ENCODE peak calls at places on chromosomes 7 and 10, in four cellular contexts. C, Z, T and I are unnamed samples.

GRCh38 chr10:101935431-101935830 is 91.8 kb upstream of the KCNIP2 start:
- DNase-seq in T (no peak), C (no peak), Z (no peak), I (no peak)

GRCh38 chr10:91672021-91672608 is 39.2 kb upstream of the PPP1R3C start:
- DNase-seq in T (peak), Z (no peak), C (no peak), I (peak)

GRCh38 chr10:43785252-43785651 is 136.6 kb upstream of the ZNF32 start:
- DNase-seq in C (no peak), Z (no peak), T (no peak), I (no peak)

GRCh38 chr7:34758111-34758601 is 100.1 kb downstream of the NPSR1 start:
- DNase-seq in Z (no peak), T (no peak), C (no peak), I (no peak)

GRCh38 chr7:92809397-92810241 is 26.8 kb downstream of the CDK6 start:
- DNase-seq in T (peak), C (peak), Z (peak), I (peak)

GRCh38 chr10:24313233-24313632 is 104.3 kb downstream of the KIAA1217 start:
- DNase-seq in Z (no peak), T (no peak), C (no peak), I (no peak)

GRCh38 chr7:3733541-3734140 is 432.6 kb downstream of the SDK1 start:
- DNase-seq in Z (no peak), C (no peak), T (no peak), I (no peak)

GRCh38 chr10:46548781-46549090 is 7.7 kb downstream of the GPRIN2 start:
- DNase-seq in C (no peak), Z (no peak), T (no peak), I (no peak)

GRCh38 chr10:62597226-62597625 is 207.3 kb upstream of the ADO start:
- DNase-seq in Z (no peak), C (no peak), T (no peak), I (no peak)

GRCh38 chr7:22855049-22855392 is 32.4 kb upstream of the TOMM7 start:
- DNase-seq in Z (no peak), C (no peak), T (no peak), I (no peak)

GRCh38 chr7:29488977-29489376 is 74.7 kb upstream of the PRR15 start:
- DNase-seq in Z (no peak), C (peak), T (peak), I (no peak)

GRCh38 chr10:14822879-14823755 is 14.7 kb downstream of the CDNF start:
- DNase-seq in Z (peak), C (peak), T (peak), I (peak)

GRCh38 chr7:44391746-44392617 is 66.6 kb upstream of the CAMK2B start:
- DNase-seq in C (no peak), Z (no peak), T (no peak), I (no peak)